ENCODE peak calls at places on chromosomes 12 and 14, in eight cellular contexts. One of them, this sample, is unnamed.

GRCh38 chr14:92475451-92476187 is 38.0 kb upstream of the RIN3 start:
- DNase-seq in adrenal gland: peak
- DNase-seq in Daoy: no peak
- DNase-seq in HEK293T: no peak
- DNase-seq in T follicular helper cell: no peak
- DNase-seq in central memory CD4-positive, alpha-beta T cell: no peak
- DNase-seq in GM19239: no peak
- DNase-seq in A673: no peak
- DNase-seq in this sample: no peak

GRCh38 chr14:63308723-63309317 is 9.9 kb downstream of the GPHB5 start:
- DNase-seq in A673: peak
- DNase-seq in adrenal gland: no peak
- DNase-seq in Daoy: peak
- DNase-seq in central memory CD4-positive, alpha-beta T cell: no peak
- DNase-seq in T follicular helper cell: no peak
- DNase-seq in GM19239: no peak
- DNase-seq in HEK293T: peak
- DNase-seq in this sample: no peak

GRCh38 chr12:84069079-84069661 is 843.4 kb downstream of the SLC6A15 start:
- DNase-seq in A673: no peak
- DNase-seq in adrenal gland: no peak
- DNase-seq in central memory CD4-positive, alpha-beta T cell: no peak
- DNase-seq in T follicular helper cell: no peak
- DNase-seq in GM19239: no peak
- DNase-seq in Daoy: no peak
- DNase-seq in HEK293T: no peak
- DNase-seq in this sample: no peak

GRCh38 chr12:106048016-106048415 is 90.7 kb downstream of the NUAK1 start:
- DNase-seq in Daoy: no peak
- DNase-seq in GM19239: no peak
- DNase-seq in central memory CD4-positive, alpha-beta T cell: no peak
- DNase-seq in A673: no peak
- DNase-seq in HEK293T: no peak
- DNase-seq in adrenal gland: no peak
- DNase-seq in T follicular helper cell: no peak
- DNase-seq in this sample: no peak

GRCh38 chr14:61238611-61239010 is 42.5 kb downstream of the TMEM30B start:
- DNase-seq in central memory CD4-positive, alpha-beta T cell: no peak
- DNase-seq in GM19239: no peak
- DNase-seq in Daoy: no peak
- DNase-seq in adrenal gland: no peak
- DNase-seq in T follicular helper cell: no peak
- DNase-seq in HEK293T: no peak
- DNase-seq in A673: no peak
- DNase-seq in this sample: no peak

GRCh38 chr14:95841680-95842079 is 35.0 kb upstream of the TUNAR start:
- DNase-seq in Daoy: no peak
- DNase-seq in adrenal gland: no peak
- DNase-seq in GM19239: no peak
- DNase-seq in HEK293T: no peak
- DNase-seq in central memory CD4-positive, alpha-beta T cell: no peak
- DNase-seq in T follicular helper cell: no peak
- DNase-seq in A673: no peak
- DNase-seq in this sample: no peak

GRCh38 chr12:11967356-11968040 is 103.2 kb upstream of the BCL2L14 start:
- DNase-seq in central memory CD4-positive, alpha-beta T cell: no peak
- DNase-seq in T follicular helper cell: no peak
- DNase-seq in HEK293T: no peak
- DNase-seq in GM19239: no peak
- DNase-seq in Daoy: no peak
- DNase-seq in A673: no peak
- DNase-seq in adrenal gland: no peak
- DNase-seq in this sample: no peak

GRCh38 chr12:71277866-71278265 is 120.1 kb upstream of the TSPAN8 start:
- DNase-seq in T follicular helper cell: no peak
- DNase-seq in A673: no peak
- DNase-seq in Daoy: no peak
- DNase-seq in adrenal gland: no peak
- DNase-seq in central memory CD4-positive, alpha-beta T cell: no peak
- DNase-seq in HEK293T: no peak
- DNase-seq in GM19239: no peak
- DNase-seq in this sample: no peak

GRCh38 chr12:85883763-85884162 is 9.7 kb downstream of the NTS start:
- DNase-seq in HEK293T: no peak
- DNase-seq in adrenal gland: no peak
- DNase-seq in T follicular helper cell: no peak
- DNase-seq in GM19239: no peak
- DNase-seq in Daoy: no peak
- DNase-seq in A673: no peak
- DNase-seq in central memory CD4-positive, alpha-beta T cell: no peak
- DNase-seq in this sample: no peak

GRCh38 chr14:65961004-65961403 is 525.2 kb upstream of the CCDC196 start:
- DNase-seq in Daoy: peak
- DNase-seq in A673: peak
- DNase-seq in GM19239: no peak
- DNase-seq in HEK293T: peak
- DNase-seq in T follicular helper cell: peak
- DNase-seq in central memory CD4-positive, alpha-beta T cell: peak
- DNase-seq in adrenal gland: peak
- DNase-seq in this sample: no peak

GRCh38 chr12:54257332-54257731 is 22.6 kb downstream of the CBX5 start:
- DNase-seq in A673: no peak
- DNase-seq in Daoy: no peak
- DNase-seq in T follicular helper cell: no peak
- DNase-seq in GM19239: no peak
- DNase-seq in HEK293T: no peak
- DNase-seq in adrenal gland: no peak
- DNase-seq in central memory CD4-positive, alpha-beta T cell: no peak
- DNase-seq in this sample: no peak

GRCh38 chr12:78194448-78194847 is 363.8 kb downstream of the NAV3 start:
- DNase-seq in adrenal gland: no peak
- DNase-seq in HEK293T: no peak
- DNase-seq in T follicular helper cell: no peak
- DNase-seq in GM19239: no peak
- DNase-seq in A673: no peak
- DNase-seq in Daoy: peak
- DNase-seq in central memory CD4-positive, alpha-beta T cell: no peak
- DNase-seq in this sample: no peak

GRCh38 chr12:26058308-26058707 is 66.5 kb downstream of the BHLHE41 start:
- DNase-seq in A673: peak
- DNase-seq in GM19239: no peak
- DNase-seq in central memory CD4-positive, alpha-beta T cell: no peak
- DNase-seq in HEK293T: no peak
- DNase-seq in T follicular helper cell: no peak
- DNase-seq in Daoy: no peak
- DNase-seq in adrenal gland: no peak
- DNase-seq in this sample: no peak

GRCh38 chr12:18146375-18146774 is 56.4 kb upstream of the RERGL start:
- DNase-seq in GM19239: no peak
- DNase-seq in adrenal gland: no peak
- DNase-seq in HEK293T: no peak
- DNase-seq in T follicular helper cell: no peak
- DNase-seq in A673: no peak
- DNase-seq in central memory CD4-positive, alpha-beta T cell: no peak
- DNase-seq in Daoy: no peak
- DNase-seq in this sample: no peak

GRCh38 chr14:23579311-23579630 is 681 bp upstream of the JPH4 start:
- DNase-seq in adrenal gland: no peak
- DNase-seq in Daoy: no peak
- DNase-seq in A673: no peak
- DNase-seq in GM19239: no peak
- DNase-seq in T follicular helper cell: no peak
- DNase-seq in central memory CD4-positive, alpha-beta T cell: no peak
- DNase-seq in HEK293T: no peak
- DNase-seq in this sample: no peak

GRCh38 chr12:22215467-22216253 is 118.8 kb downstream of the ST8SIA1 start:
- DNase-seq in adrenal gland: no peak
- DNase-seq in central memory CD4-positive, alpha-beta T cell: no peak
- DNase-seq in T follicular helper cell: no peak
- DNase-seq in GM19239: no peak
- DNase-seq in Daoy: no peak
- DNase-seq in HEK293T: no peak
- DNase-seq in A673: no peak
- DNase-seq in this sample: no peak

GRCh38 chr14:60935283-60935682 is 45.6 kb downstream of the TRMT5 start:
- DNase-seq in central memory CD4-positive, alpha-beta T cell: no peak
- DNase-seq in T follicular helper cell: no peak
- DNase-seq in Daoy: no peak
- DNase-seq in A673: no peak
- DNase-seq in GM19239: no peak
- DNase-seq in adrenal gland: no peak
- DNase-seq in HEK293T: no peak
- DNase-seq in this sample: no peak

GRCh38 chr12:11545438-11546330 is 103.8 kb upstream of the ETV6 start:
- DNase-seq in GM19239: peak
- DNase-seq in A673: peak
- DNase-seq in T follicular helper cell: peak
- DNase-seq in Daoy: peak
- DNase-seq in central memory CD4-positive, alpha-beta T cell: peak
- DNase-seq in HEK293T: no peak
- DNase-seq in adrenal gland: no peak
- DNase-seq in this sample: no peak

GRCh38 chr12:2064078-2064507 is 11.3 kb downstream of the CACNA1C start:
- DNase-seq in T follicular helper cell: no peak
- DNase-seq in A673: peak
- DNase-seq in Daoy: peak
- DNase-seq in central memory CD4-positive, alpha-beta T cell: peak
- DNase-seq in HEK293T: no peak
- DNase-seq in GM19239: no peak
- DNase-seq in adrenal gland: no peak
- DNase-seq in this sample: no peak

GRCh38 chr14:96255501-96256366 is at the start of gene BDKRB1:
- DNase-seq in Daoy: peak
- DNase-seq in A673: no peak
- DNase-seq in HEK293T: no peak
- DNase-seq in GM19239: no peak
- DNase-seq in adrenal gland: no peak
- DNase-seq in T follicular helper cell: no peak
- DNase-seq in central memory CD4-positive, alpha-beta T cell: no peak
- DNase-seq in this sample: no peak

GRCh38 chr12:1519642-1520041 is 74.7 kb downstream of the FBXL14 start:
- DNase-seq in GM19239: no peak
- DNase-seq in adrenal gland: no peak
- DNase-seq in HEK293T: no peak
- DNase-seq in A673: no peak
- DNase-seq in T follicular helper cell: no peak
- DNase-seq in Daoy: peak
- DNase-seq in central memory CD4-positive, alpha-beta T cell: no peak
- DNase-seq in this sample: no peak

GRCh38 chr12:50689437-50689836 is 74.5 kb upstream of the ATF1 start:
- DNase-seq in adrenal gland: no peak
- DNase-seq in central memory CD4-positive, alpha-beta T cell: no peak
- DNase-seq in A673: no peak
- DNase-seq in GM19239: no peak
- DNase-seq in HEK293T: no peak
- DNase-seq in T follicular helper cell: no peak
- DNase-seq in Daoy: no peak
- DNase-seq in this sample: no peak

GRCh38 chr14:22088614-22089359 is 415.2 kb upstream of the OR4E1 start:
- DNase-seq in A673: no peak
- DNase-seq in HEK293T: no peak
- DNase-seq in central memory CD4-positive, alpha-beta T cell: no peak
- DNase-seq in Daoy: peak
- DNase-seq in adrenal gland: no peak
- DNase-seq in GM19239: no peak
- DNase-seq in T follicular helper cell: no peak
- DNase-seq in this sample: no peak

GRCh38 chr14:100443643-100444042 is 120.5 kb downstream of the SLC25A47 start:
- DNase-seq in GM19239: no peak
- DNase-seq in T follicular helper cell: no peak
- DNase-seq in HEK293T: no peak
- DNase-seq in adrenal gland: no peak
- DNase-seq in Daoy: peak
- DNase-seq in A673: no peak
- DNase-seq in central memory CD4-positive, alpha-beta T cell: no peak
- DNase-seq in this sample: peak

GRCh38 chr14:100523536-100524025 is 63.6 kb downstream of the BEGAIN start:
- DNase-seq in T follicular helper cell: no peak
- DNase-seq in A673: no peak
- DNase-seq in GM19239: no peak
- DNase-seq in HEK293T: no peak
- DNase-seq in Daoy: peak
- DNase-seq in central memory CD4-positive, alpha-beta T cell: no peak
- DNase-seq in adrenal gland: no peak
- DNase-seq in this sample: no peak

GRCh38 chr14:26808407-26808806 is 210.6 kb upstream of the NOVA1 start:
- DNase-seq in central memory CD4-positive, alpha-beta T cell: no peak
- DNase-seq in A673: no peak
- DNase-seq in GM19239: no peak
- DNase-seq in T follicular helper cell: no peak
- DNase-seq in Daoy: no peak
- DNase-seq in adrenal gland: no peak
- DNase-seq in HEK293T: no peak
- DNase-seq in this sample: no peak

GRCh38 chr12:116204785-116205184 is 72.7 kb downstream of the MED13L start:
- DNase-seq in central memory CD4-positive, alpha-beta T cell: no peak
- DNase-seq in Daoy: no peak
- DNase-seq in GM19239: no peak
- DNase-seq in A673: no peak
- DNase-seq in HEK293T: no peak
- DNase-seq in adrenal gland: no peak
- DNase-seq in T follicular helper cell: no peak
- DNase-seq in this sample: no peak

GRCh38 chr12:113244015-113244983 is 23.0 kb downstream of the TPCN1 start:
- DNase-seq in central memory CD4-positive, alpha-beta T cell: no peak
- DNase-seq in HEK293T: no peak
- DNase-seq in A673: peak
- DNase-seq in adrenal gland: peak
- DNase-seq in T follicular helper cell: no peak
- DNase-seq in Daoy: peak
- DNase-seq in GM19239: no peak
- DNase-seq in this sample: no peak

GRCh38 chr12:24718641-24719040 is 230.3 kb downstream of the BCAT1 start:
- DNase-seq in adrenal gland: no peak
- DNase-seq in HEK293T: no peak
- DNase-seq in central memory CD4-positive, alpha-beta T cell: no peak
- DNase-seq in GM19239: no peak
- DNase-seq in A673: no peak
- DNase-seq in Daoy: no peak
- DNase-seq in T follicular helper cell: no peak
- DNase-seq in this sample: no peak

GRCh38 chr12:29796823-29797263 is 13.1 kb upstream of the TMTC1 start:
- DNase-seq in Daoy: peak
- DNase-seq in central memory CD4-positive, alpha-beta T cell: no peak
- DNase-seq in HEK293T: peak
- DNase-seq in A673: peak
- DNase-seq in T follicular helper cell: no peak
- DNase-seq in adrenal gland: peak
- DNase-seq in GM19239: no peak
- DNase-seq in this sample: no peak

GRCh38 chr12:108890208-108890607 is 10.3 kb downstream of the DAO start:
- DNase-seq in HEK293T: no peak
- DNase-seq in central memory CD4-positive, alpha-beta T cell: no peak
- DNase-seq in Daoy: peak
- DNase-seq in GM19239: no peak
- DNase-seq in T follicular helper cell: no peak
- DNase-seq in adrenal gland: no peak
- DNase-seq in A673: peak
- DNase-seq in this sample: no peak

This sample was measured in NCI-H2227 treated with DMSO at 0.1 percent for 48 hours.